ENCODE peak calls at places on chromosome 13, in four cellular contexts. B is activated B cell treated with CpG ODN at 0.5 μM for 24 hours, F is SK-MEL-5, Z is uterus. S is an unnamed sample.

GRCh38 chr13:43786766-43787517 is at the start of gene ENOX1:
- DNase-seq in F (peak; percentile 82), Z (peak; percentile 68), B (peak; percentile 19), S (peak; percentile 42)

GRCh38 chr13:27024062-27024461 is 147.5 kb downstream of the USP12 start:
- DNase-seq in Z (no peak), F (no peak), B (no peak), S (no peak)

GRCh38 chr13:44869167-44869566 is 120.1 kb downstream of the NUFIP1 start:
- DNase-seq in F (no peak), Z (no peak), B (no peak), S (no peak)

GRCh38 chr13:48860369-48860768 is 115.3 kb upstream of the FNDC3A start:
- DNase-seq in F (no peak), Z (no peak), B (no peak), S (no peak)

GRCh38 chr13:109784590-109785140 is 1.7 kb downstream of the IRS2 start:
- DNase-seq in F (peak; percentile 75), Z (peak; percentile 79), B (peak; percentile 69), S (peak; percentile 19)

GRCh38 chr13:30352121-30352520 is 44.8 kb upstream of the KATNAL1 start:
- DNase-seq in Z (no peak), F (no peak), B (no peak), S (no peak)

GRCh38 chr13:90787007-90787406 is 560.5 kb upstream of the MIR17HG start:
- DNase-seq in F (no peak), Z (no peak), B (no peak), S (no peak)

GRCh38 chr13:106337096-106337495 is 198.4 kb downstream of the EFNB2 start:
- DNase-seq in F (no peak), Z (no peak), B (no peak), S (no peak)

GRCh38 chr13:33686772-33687480 is 131.0 kb upstream of the RFC3 start:
- DNase-seq in F (no peak), B (no peak), Z (no peak), S (no peak)

GRCh38 chr13:106083620-106084350 is 451.7 kb downstream of the EFNB2 start:
- DNase-seq in F (peak; percentile 53), Z (no peak), B (no peak), S (peak; percentile 38)

GRCh38 chr13:64793131-64793530 is 2437.0 kb downstream of the PCDH9 start:
- DNase-seq in B (no peak), Z (no peak), F (no peak), S (no peak)

GRCh38 chr13:63285426-63285825 is 1869.8 kb upstream of the PCDH20 start:
- DNase-seq in F (no peak), B (no peak), Z (no peak), S (no peak)

GRCh38 chr13:37640499-37640898 is 41.9 kb upstream of the POSTN start:
- DNase-seq in B (no peak), Z (no peak), F (peak; percentile 51), S (peak; percentile 68)

GRCh38 chr13:22311734-22312404 is 641.0 kb downstream of the FGF9 start:
- DNase-seq in F (no peak), B (no peak), Z (peak; percentile 16), S (no peak)

GRCh38 chr13:64075543-64076271 is 2660.1 kb upstream of the PCDH20 start:
- DNase-seq in Z (no peak), B (no peak), F (peak; percentile 85), S (no peak)

GRCh38 chr13:62626771-62627170 is 1211.1 kb upstream of the PCDH20 start:
- DNase-seq in B (no peak), Z (no peak), F (peak; percentile 57), S (no peak)

GRCh38 chr13:98524391-98524790 is 52.5 kb downstream of the STK24 start:
- DNase-seq in Z (no peak), B (no peak), F (no peak), S (no peak)

GRCh38 chr13:39023761-39024160 is 14.1 kb downstream of the PROSER1 start:
- DNase-seq in Z (no peak), F (no peak), B (no peak), S (no peak)

GRCh38 chr13:90997951-90998350 is 349.5 kb upstream of the MIR17HG start:
- DNase-seq in Z (no peak), B (no peak), F (no peak), S (no peak)

GRCh38 chr13:112873851-112874750 is 94.9 kb upstream of the MCF2L start:
- DNase-seq in B (peak; percentile 83), F (peak; percentile 82), Z (peak; percentile 83), S (peak; percentile 46)

GRCh38 chr13:59746291-59746962 is 417.3 kb downstream of the DIAPH3 start:
- DNase-seq in Z (no peak), B (no peak), F (no peak), S (peak; percentile 8)

GRCh38 chr13:42548731-42549554 is 25.0 kb upstream of the TNFSF11 start:
- DNase-seq in Z (no peak), F (no peak), B (peak; percentile 22), S (no peak)

GRCh38 chr13:66875264-66875663 is 354.9 kb downstream of the PCDH9 start:
- DNase-seq in B (no peak), Z (no peak), F (no peak), S (no peak)

GRCh38 chr13:77056382-77056781 is 29.4 kb upstream of the FBXL3 start:
- DNase-seq in Z (no peak), B (no peak), F (no peak), S (peak; percentile 36)

GRCh38 chr13:26469602-26470001 is 87.9 kb upstream of the WASF3 start:
- DNase-seq in F (no peak), Z (no peak), B (no peak), S (no peak)

GRCh38 chr13:44362394-44363040 is 11.1 kb upstream of the SERP2 start:
- DNase-seq in F (no peak), B (no peak), Z (no peak), S (no peak)